ENCODE peak calls at places on chromosome 16, in six cellular contexts. A is mesenchymal stem cell, M is Caco-2, R is transverse colon, I is epithelial cell of esophagus, B is mucosa of descending colon. D is an unnamed sample.

GRCh38 chr16:55539488-55539887 is 27.0 kb upstream of the CAPNS2 start:
- DNase-seq in A (no peak), M (no peak), R (no peak), I (no peak), B (no peak), D (no peak)

GRCh38 chr16:86107190-86107589 is 208.2 kb downstream of the IRF8 start:
- DNase-seq in A (no peak), M (no peak), R (no peak), I (no peak), B (no peak), D (no peak)

GRCh38 chr16:88639231-88640038 is 1.1 kb downstream of the IL17C start:
- DNase-seq in A (no peak), M (peak), R (peak), I (no peak), B (peak), D (no peak)

GRCh38 chr16:29820271-29820701 is at the start of gene MVP:
- DNase-seq in A (peak), M (no peak), R (peak), I (peak), B (peak), D (no peak)

GRCh38 chr16:67181346-67181745 is 2.4 kb downstream of the MATCAP1 start:
- DNase-seq in A (peak), M (no peak), R (peak), I (peak), B (no peak), D (no peak)

GRCh38 chr16:3771513-3771912 is 54.2 kb upstream of the TRAP1 start:
- DNase-seq in A (no peak), M (no peak), R (no peak), I (peak), B (no peak), D (no peak)

GRCh38 chr16:4141604-4142003 is 25.4 kb upstream of the ADCY9 start:
- DNase-seq in A (no peak), M (no peak), R (no peak), I (no peak), B (no peak), D (no peak)

GRCh38 chr16:13896543-13897182 is 23.3 kb upstream of the ERCC4 start:
- DNase-seq in A (no peak), M (peak), R (no peak), I (no peak), B (no peak), D (no peak)

GRCh38 chr16:30063278-30063892 is 2.2 kb upstream of the ALDOA start:
- DNase-seq in A (no peak), M (no peak), R (no peak), I (no peak), B (no peak), D (no peak)

GRCh38 chr16:80300876-80301275 is 239.9 kb upstream of the DYNLRB2 start:
- DNase-seq in A (no peak), M (peak), R (no peak), I (peak), B (no peak), D (no peak)

GRCh38 chr16:81458149-81458669 is 13.6 kb downstream of the CMIP start:
- DNase-seq in A (no peak), M (no peak), R (no peak), I (no peak), B (no peak), D (no peak)

GRCh38 chr16:77711775-77712174 is 10.5 kb upstream of the NUDT7 start:
- DNase-seq in A (peak), M (no peak), R (peak), I (no peak), B (peak), D (no peak)

GRCh38 chr16:10240854-10241613 is 58.8 kb upstream of the GRIN2A start:
- DNase-seq in A (no peak), M (no peak), R (no peak), I (no peak), B (no peak), D (no peak)

GRCh38 chr16:73268311-73268997 is 220.5 kb upstream of the ZFHX3 start:
- DNase-seq in A (no peak), M (peak), R (no peak), I (peak), B (no peak), D (peak)

GRCh38 chr16:89093602-89094251 is at the start of gene ACSF3:
- DNase-seq in A (peak), M (peak), R (peak), I (peak), B (peak), D (no peak)

GRCh38 chr16:56961386-56961785 is 364 bp upstream of the CETP start:
- DNase-seq in A (no peak), M (no peak), R (no peak), I (no peak), B (no peak), D (no peak)

GRCh38 chr16:31010539-31010938 is at the start of gene STX1B:
- DNase-seq in A (no peak), M (no peak), R (peak), I (no peak), B (no peak), D (no peak)

GRCh38 chr16:82118749-82119148 is 51.3 kb downstream of the MPHOSPH6 start:
- DNase-seq in A (no peak), M (no peak), R (no peak), I (no peak), B (no peak), D (no peak)

GRCh38 chr16:3879258-3879886 is 1.1 kb downstream of the CREBBP start:
- DNase-seq in A (peak), M (peak), R (peak), I (peak), B (peak), D (no peak)

GRCh38 chr16:78973041-78973440 is 627.5 kb downstream of the MAF start:
- DNase-seq in A (no peak), M (no peak), R (no peak), I (no peak), B (no peak), D (no peak)

GRCh38 chr16:3007059-3007956 is 5.4 kb upstream of the CLDN9 start:
- DNase-seq in A (no peak), M (no peak), R (peak), I (no peak), B (peak), D (no peak)

GRCh38 chr16:81624718-81625543 is 154.2 kb upstream of the PLCG2 start:
- DNase-seq in A (no peak), M (no peak), R (no peak), I (peak), B (no peak), D (no peak)

GRCh38 chr16:20867585-20867984 is 32.6 kb downstream of the DCUN1D3 start:
- DNase-seq in A (no peak), M (no peak), R (no peak), I (peak), B (no peak), D (no peak)

GRCh38 chr16:54355251-54355650 is 68.7 kb upstream of the IRX3 start:
- DNase-seq in A (peak), M (no peak), R (no peak), I (peak), B (no peak), D (no peak)

GRCh38 chr16:48462146-48462740 is 77.0 kb upstream of the SIAH1 start:
- DNase-seq in A (no peak), M (no peak), R (no peak), I (peak), B (no peak), D (no peak)

GRCh38 chr16:58638148-58639036 is 8.8 kb upstream of the CNOT1 start:
- DNase-seq in A (peak), M (peak), R (peak), I (peak), B (peak), D (peak)

GRCh38 chr16:51410125-51410524 is 259.1 kb upstream of the SALL1 start:
- DNase-seq in A (no peak), M (no peak), R (no peak), I (no peak), B (no peak), D (no peak)
- H3K4me3 ChIP-seq in A (no peak), M (no peak), R (no peak), I (no peak), B (no peak), D (no peak)

GRCh38 chr16:76193851-76194620 is 83.2 kb upstream of the CNTNAP4 start:
- DNase-seq in A (peak), M (no peak), R (no peak), I (peak), B (peak), D (no peak)
- H3K4me3 ChIP-seq in A (no peak), M (no peak), R (no peak), I (no peak), B (no peak), D (no peak)

GRCh38 chr16:74817851-74818250 is 43.2 kb upstream of the FA2H start:
- DNase-seq in A (no peak), M (no peak), R (no peak), I (no peak), B (no peak), D (no peak)

GRCh38 chr16:74813109-74813641 is 38.6 kb upstream of the FA2H start:
- DNase-seq in A (peak), M (peak), R (peak), I (peak), B (peak), D (peak)

GRCh38 chr16:74807052-74807646 is 32.5 kb upstream of the FA2H start:
- DNase-seq in A (no peak), M (peak), R (no peak), I (no peak), B (no peak), D (no peak)

GRCh38 chr16:74811911-74812310 is 37.3 kb upstream of the FA2H start:
- DNase-seq in A (no peak), M (no peak), R (no peak), I (no peak), B (peak), D (no peak)
- H3K4me3 ChIP-seq in A (no peak), M (no peak), R (no peak), I (no peak), B (no peak), D (no peak)

GRCh38 chr16:11620243-11621003 is 33.7 kb upstream of the LITAF start:
- DNase-seq in A (no peak), M (no peak), R (no peak), I (no peak), B (no peak), D (no peak)

GRCh38 chr16:11621539-11621919 is 34.8 kb upstream of the LITAF start:
- DNase-seq in A (no peak), M (no peak), R (no peak), I (no peak), B (no peak), D (no peak)

GRCh38 chr16:11624205-11624604 is 37.5 kb upstream of the LITAF start:
- DNase-seq in A (no peak), M (no peak), R (no peak), I (no peak), B (no peak), D (no peak)

GRCh38 chr16:11619327-11619851 is 32.7 kb upstream of the LITAF start:
- DNase-seq in A (no peak), M (no peak), R (no peak), I (peak), B (no peak), D (no peak)

GRCh38 chr16:11621920-11622651 is 35.4 kb upstream of the LITAF start:
- DNase-seq in A (no peak), M (no peak), R (no peak), I (no peak), B (no peak), D (no peak)
- H3K4me3 ChIP-seq in A (no peak), M (no peak), R (no peak), I (no peak), B (no peak), D (no peak)

D was measured in iPS DF 6.9.